ENCODE peak calls at places on chromosomes 12 and 14, in four cellular contexts. N, I, S and E are unnamed samples.

GRCh38 chr12:11408096-11408495 is 12.7 kb upstream of the PRB2 start:
- DNase-seq in N (no peak), I (no peak), S (no peak), E (no peak)

GRCh38 chr12:50505945-50506344 is 1.2 kb downstream of the DIP2B start:
- DNase-seq in N (no peak), I (no peak), S (no peak), E (no peak)

GRCh38 chr12:4978737-4979136 is 64.9 kb upstream of the KCNA5 start:
- DNase-seq in N (no peak), S (no peak), I (no peak), E (no peak)

GRCh38 chr12:108647199-108647935 is 13.7 kb upstream of the SELPLG start:
- DNase-seq in I (no peak), N (no peak), S (no peak), E (no peak)

GRCh38 chr12:124687695-124688301 is 120.4 kb upstream of the NCOR2 start:
- DNase-seq in N (no peak), S (no peak), I (no peak), E (no peak)

GRCh38 chr12:47602330-47602729 is 103.5 kb downstream of the RPAP3 start:
- DNase-seq in S (peak), N (no peak), I (no peak), E (no peak)

GRCh38 chr12:47729233-47729632 is 3.9 kb upstream of the ENDOU start:
- DNase-seq in S (peak), N (no peak), I (no peak), E (no peak)

GRCh38 chr14:90781344-90781761 is 34.9 kb downstream of the TTC7B start:
- DNase-seq in I (no peak), S (peak), N (no peak), E (no peak)

GRCh38 chr12:27424631-27425230 is 21.8 kb upstream of the SMCO2 start:
- DNase-seq in S (peak), I (peak), N (no peak), E (peak)

GRCh38 chr12:91496337-91496736 is 313.7 kb upstream of the DCN start:
- DNase-seq in S (no peak), N (no peak), I (no peak), E (no peak)

GRCh38 chr12:109580684-109581333 is 7.2 kb downstream of the MVK start:
- DNase-seq in N (no peak), S (no peak), I (no peak), E (no peak)

GRCh38 chr12:10737249-10737648 is 14.1 kb upstream of the YBX3 start:
- DNase-seq in S (no peak), N (no peak), I (no peak), E (no peak)

GRCh38 chr12:111984820-111985219 is 28.1 kb downstream of the TMEM116 start:
- DNase-seq in S (no peak), I (no peak), N (no peak), E (no peak)

GRCh38 chr12:92612611-92613010 is 90.2 kb upstream of the PLEKHG7 start:
- DNase-seq in I (no peak), N (no peak), S (no peak), E (no peak)

GRCh38 chr12:44930972-44931600 is 55.0 kb upstream of the NELL2 start:
- DNase-seq in N (peak), S (peak), I (peak), E (peak)

GRCh38 chr14:62062645-62063044 is 300.4 kb downstream of the SNAPC1 start:
- DNase-seq in S (no peak), I (no peak), N (no peak), E (no peak)

GRCh38 chr12:124501080-124501642 is 66.3 kb downstream of the NCOR2 start:
- DNase-seq in I (no peak), S (no peak), N (no peak), E (no peak)

GRCh38 chr14:102907303-102907844 is 15.1 kb upstream of the AMN start:
- DNase-seq in I (no peak), S (no peak), N (no peak), E (no peak)

GRCh38 chr14:97376310-97376709 is 579.1 kb downstream of the VRK1 start:
- DNase-seq in I (no peak), N (no peak), S (no peak), E (no peak)

GRCh38 chr12:102347761-102348160 is 132.6 kb downstream of the IGF1 start:
- DNase-seq in S (no peak), N (no peak), I (no peak), E (no peak)

GRCh38 chr14:36254020-36254614 is 66.3 kb downstream of the MBIP start:
- DNase-seq in I (peak), N (no peak), S (peak), E (no peak)

GRCh38 chr12:53726946-53727309 is 324 bp downstream of the CALCOCO1 start:
- DNase-seq in S (peak), N (peak), I (no peak), E (peak)

GRCh38 chr12:97552410-97553050 is 89.9 kb downstream of the RMST start:
- DNase-seq in S (no peak), N (no peak), I (no peak), E (no peak)

GRCh38 chr12:130677957-130678558 is 38.0 kb downstream of the RIMBP2 start:
- DNase-seq in I (no peak), S (no peak), N (no peak), E (no peak)

GRCh38 chr14:103361868-103362267 is 23.3 kb upstream of the MARK3 start:
- DNase-seq in S (peak), I (peak), N (no peak), E (peak)

GRCh38 chr12:1413930-1414329 is 180.5 kb downstream of the FBXL14 start:
- DNase-seq in N (no peak), I (no peak), S (no peak), E (no peak)

GRCh38 chr14:91732859-91733477 is 1.1 kb upstream of the CATSPERB start:
- DNase-seq in N (no peak), S (no peak), I (no peak), E (no peak)

GRCh38 chr12:132043216-132043615 is 93.5 kb downstream of the EP400 start:
- DNase-seq in N (no peak), I (no peak), S (no peak), E (no peak)

GRCh38 chr14:100706860-100707259 is 19.8 kb upstream of the DLK1 start:
- DNase-seq in I (no peak), N (no peak), S (no peak), E (no peak)

GRCh38 chr12:107400686-107401447 is 284.7 kb upstream of the PWP1 start:
- DNase-seq in S (peak), I (no peak), N (no peak), E (peak)

GRCh38 chr12:1567852-1568251 is 26.5 kb downstream of the FBXL14 start:
- DNase-seq in I (no peak), S (no peak), N (no peak), E (no peak)

GRCh38 chr12:69204191-69204590 is 35.2 kb upstream of the CPSF6 start:
- DNase-seq in N (no peak), S (no peak), I (no peak), E (no peak)

GRCh38 chr12:119627686-119628085 is 34.1 kb downstream of the TMEM233 start:
- DNase-seq in N (no peak), S (no peak), I (no peak), E (no peak)
- TF ChIP-seq CTCF in N (no peak), S (no peak), I (no peak), E (no peak)

DNA sequence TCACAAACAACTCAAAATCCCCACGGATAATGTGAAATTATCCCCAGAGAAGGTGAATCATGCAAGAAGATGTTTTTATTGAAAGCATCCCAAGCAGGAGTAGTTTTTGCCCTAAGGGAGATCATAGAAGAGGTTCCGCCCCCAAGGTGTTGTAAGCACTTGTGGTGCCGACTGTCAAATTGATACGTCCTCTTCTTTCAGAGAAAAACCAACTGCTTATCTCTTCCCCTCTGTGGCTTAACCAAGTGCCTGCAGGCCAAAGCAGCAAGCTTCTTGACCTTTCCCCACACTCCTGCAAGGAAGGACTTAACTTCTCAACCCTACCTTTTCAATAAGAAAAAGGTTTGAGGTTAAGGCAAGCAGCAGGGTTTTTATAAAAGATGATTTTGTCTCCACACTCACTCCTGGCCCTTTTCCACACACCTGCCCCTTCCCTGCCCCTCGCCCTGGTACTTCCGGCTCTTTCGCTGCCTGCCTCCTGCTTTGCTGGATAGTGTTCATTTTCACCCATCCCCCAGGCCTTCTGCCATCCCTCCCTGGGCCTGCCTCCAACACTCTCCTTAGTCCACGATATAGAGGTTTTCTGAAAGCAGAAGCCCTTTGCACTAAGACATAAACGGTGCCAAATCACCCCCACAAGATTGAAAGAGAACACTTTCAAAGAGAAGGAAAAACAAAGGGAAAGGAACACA is 114.5 kb downstream of the EGLN3 start:
- DNase-seq in N (peak), I (no peak), S (no peak), E (no peak)
- TF ChIP-seq MAZ in N (no peak), I (no peak), S (no peak), E (no peak)

DNA sequence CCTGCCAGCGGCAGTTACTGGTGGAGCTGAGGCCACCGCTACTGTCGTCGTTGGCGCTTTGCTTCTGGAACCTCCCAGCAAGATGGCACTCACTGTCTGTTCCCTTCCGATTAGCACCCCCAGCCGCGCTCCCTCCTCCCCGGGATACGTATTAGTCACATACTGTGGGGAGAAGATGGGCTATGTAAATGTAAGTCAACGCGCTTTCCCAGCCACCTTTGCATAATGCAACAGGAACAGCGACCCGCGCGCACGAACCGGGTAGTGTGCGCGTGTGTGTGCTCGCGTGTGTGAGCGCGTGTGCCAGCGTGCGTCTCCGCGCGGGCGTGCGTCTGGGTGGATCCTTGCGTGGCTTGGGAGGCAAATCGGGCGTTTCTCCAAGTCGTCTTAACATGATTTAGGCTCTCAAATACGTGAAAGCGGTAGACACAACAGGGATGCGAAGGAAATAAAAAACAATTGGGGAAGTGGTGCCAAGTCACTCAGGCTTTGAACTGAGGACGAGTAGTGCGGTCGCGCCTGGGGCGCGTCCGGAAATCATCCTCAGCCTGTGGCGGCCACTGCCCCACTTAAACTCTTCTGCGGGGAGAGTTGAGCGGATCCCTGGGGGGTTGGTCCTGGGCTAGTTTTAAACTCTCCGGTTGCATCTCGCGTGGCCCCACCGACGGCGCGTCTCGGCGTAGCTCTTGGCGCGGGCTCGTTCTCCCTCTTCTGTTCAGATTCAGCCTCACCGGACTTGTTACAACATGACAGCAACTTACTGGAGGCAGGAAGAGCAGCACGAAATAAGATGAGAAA is 1.8 kb downstream of the FLRT2 start:
- DNase-seq in N (no peak), I (no peak), S (peak), E (peak)
- TF ChIP-seq CTCF in N (no peak), I (peak), S (peak), E (peak)

DNA sequence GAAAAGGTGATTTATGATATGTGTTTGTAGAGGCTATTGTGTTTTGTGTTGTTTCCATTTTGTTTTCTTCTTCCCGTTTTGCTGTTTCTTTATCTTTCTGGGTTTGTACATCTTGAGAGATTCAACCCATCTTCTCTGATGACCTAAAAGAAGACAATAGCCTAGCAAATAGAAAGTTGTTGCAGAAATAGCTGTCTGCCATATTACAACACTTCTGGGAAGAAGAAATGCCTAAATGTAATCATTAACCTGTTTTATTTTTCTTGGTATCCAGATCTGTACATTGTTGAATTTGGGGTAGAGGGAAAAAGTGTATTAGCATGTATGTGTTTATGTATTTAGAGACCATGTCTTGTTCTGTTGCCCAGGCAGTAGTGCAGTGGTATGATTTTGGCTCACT is 50.3 kb downstream of the SPATS2 start:
- DNase-seq in N (no peak), S (no peak), I (no peak), E (no peak)
- TF ChIP-seq MAZ in N (no peak), S (no peak), I (no peak), E (no peak)

DNA sequence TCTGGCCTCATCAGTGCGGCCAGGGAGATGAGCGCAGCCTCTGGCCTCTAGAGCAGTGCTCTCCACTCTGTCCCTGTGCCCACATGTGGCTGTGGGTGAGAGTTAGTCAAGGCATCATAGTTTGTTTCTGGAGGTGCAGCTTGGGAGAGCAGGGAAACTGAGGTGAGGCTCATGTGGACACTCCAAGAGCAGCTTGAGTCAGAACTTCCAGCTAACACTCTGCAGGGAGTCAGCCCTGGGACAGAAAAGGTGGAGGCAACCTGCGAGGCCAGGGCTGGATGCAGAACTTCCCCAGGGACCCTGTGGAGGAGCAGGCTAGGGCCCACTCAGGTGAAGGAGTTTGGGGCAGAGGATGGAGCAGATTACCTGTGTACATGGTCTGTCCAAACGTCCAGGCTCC is 10.8 kb downstream of the ISCA2 start:
- DNase-seq in I (no peak), N (no peak), S (no peak), E (no peak)
- TF ChIP-seq CTCF in I (no peak), N (no peak), S (no peak), E (no peak)

DNA sequence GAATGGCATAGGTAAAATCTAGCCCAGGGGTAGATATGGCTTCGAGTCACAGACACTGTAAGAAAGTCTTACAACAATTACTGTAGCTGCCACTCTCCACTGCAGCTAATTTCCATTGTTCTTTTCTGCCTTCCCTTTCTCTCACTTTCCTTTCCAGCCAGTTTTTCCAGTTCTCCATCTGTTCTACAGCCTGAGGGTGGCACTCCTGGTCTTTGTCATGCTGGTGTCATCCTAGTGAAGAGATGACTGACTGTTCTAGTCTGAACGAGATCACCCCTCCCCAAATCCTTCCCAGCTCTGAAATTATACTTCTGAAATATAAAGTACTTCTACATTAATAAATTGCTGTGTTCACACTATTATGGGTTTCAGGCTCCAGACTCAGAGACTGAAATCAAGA is 74.2 kb upstream of the CSRP2 start:
- DNase-seq in N (no peak), S (no peak), I (no peak), E (no peak)
- TF ChIP-seq MAZ in N (no peak), S (no peak), I (no peak), E (no peak)

GRCh38 chr14:60332046-60332399 is 83.0 kb downstream of the PPM1A start:
- DNase-seq in N (no peak), S (no peak), I (no peak), E (no peak)
- TF ChIP-seq CTCF in N (no peak), S (no peak), I (no peak), E (no peak)

GRCh38 chr12:57761391-57761998 is 5.4 kb downstream of the CYP27B1 start:
- DNase-seq in N (no peak), I (no peak), S (no peak), E (no peak)

GRCh38 chr12:57760347-57760982 is 5.6 kb downstream of the MARCHF9 start:
- DNase-seq in S (no peak), N (no peak), I (no peak), E (no peak)

GRCh38 chr12:57758566-57759359 is 3.9 kb downstream of the MARCHF9 start:
- DNase-seq in N (no peak), S (no peak), I (no peak), E (no peak)

GRCh38 chr12:57757771-57758170 is 2.9 kb downstream of the MARCHF9 start:
- DNase-seq in S (no peak), N (no peak), I (no peak), E (no peak)

DNA sequence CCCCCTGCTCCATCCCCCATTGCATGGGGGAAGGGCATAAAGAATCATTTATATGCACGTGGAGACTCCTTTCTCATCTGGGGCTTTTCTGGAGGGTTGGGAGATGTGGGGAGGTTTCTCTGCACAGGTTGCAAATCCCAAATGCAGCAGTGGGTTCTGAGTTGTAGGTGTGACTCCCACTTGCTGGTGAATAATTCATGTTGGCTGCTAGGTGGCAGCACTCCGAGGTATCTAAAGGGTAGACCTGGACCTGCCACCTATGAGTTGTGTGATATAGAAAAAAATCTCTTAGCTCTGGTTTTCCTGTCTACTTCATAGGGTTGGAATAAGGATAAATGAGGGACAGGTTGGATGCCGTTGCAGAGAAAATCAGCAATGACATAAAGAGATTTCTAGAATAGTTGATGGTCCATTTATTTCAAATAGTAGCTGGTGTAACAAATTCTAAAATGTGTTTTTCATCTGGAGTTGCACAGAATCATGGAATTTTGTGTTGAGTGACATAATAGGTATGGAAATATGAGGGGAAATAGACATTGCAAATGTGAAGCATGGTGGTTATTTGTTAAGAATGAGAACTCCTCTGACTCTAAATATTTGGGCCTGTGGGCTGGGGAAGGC is 4.6 kb downstream of the MARCHF9 start:
- DNase-seq in I (peak), S (no peak), N (no peak), E (peak)
- TF ChIP-seq MAZ in I (no peak), S (no peak), N (no peak), E (no peak)

GRCh38 chr14:85529803-85530574 is at the start of gene FLRT2:
- DNase-seq in I (no peak), S (peak), N (no peak), E (peak)

GRCh38 chr14:85528080-85528881 is 1.7 kb upstream of the FLRT2 start:
- DNase-seq in N (no peak), I (peak), S (peak), E (peak)

GRCh38 chr14:85530626-85531025 is 682 bp downstream of the FLRT2 start:
- DNase-seq in N (no peak), S (no peak), I (no peak), E (no peak)

GRCh38 chr14:85527458-85527857 is 2.5 kb upstream of the FLRT2 start:
- DNase-seq in N (no peak), I (no peak), S (no peak), E (no peak)

DNA sequence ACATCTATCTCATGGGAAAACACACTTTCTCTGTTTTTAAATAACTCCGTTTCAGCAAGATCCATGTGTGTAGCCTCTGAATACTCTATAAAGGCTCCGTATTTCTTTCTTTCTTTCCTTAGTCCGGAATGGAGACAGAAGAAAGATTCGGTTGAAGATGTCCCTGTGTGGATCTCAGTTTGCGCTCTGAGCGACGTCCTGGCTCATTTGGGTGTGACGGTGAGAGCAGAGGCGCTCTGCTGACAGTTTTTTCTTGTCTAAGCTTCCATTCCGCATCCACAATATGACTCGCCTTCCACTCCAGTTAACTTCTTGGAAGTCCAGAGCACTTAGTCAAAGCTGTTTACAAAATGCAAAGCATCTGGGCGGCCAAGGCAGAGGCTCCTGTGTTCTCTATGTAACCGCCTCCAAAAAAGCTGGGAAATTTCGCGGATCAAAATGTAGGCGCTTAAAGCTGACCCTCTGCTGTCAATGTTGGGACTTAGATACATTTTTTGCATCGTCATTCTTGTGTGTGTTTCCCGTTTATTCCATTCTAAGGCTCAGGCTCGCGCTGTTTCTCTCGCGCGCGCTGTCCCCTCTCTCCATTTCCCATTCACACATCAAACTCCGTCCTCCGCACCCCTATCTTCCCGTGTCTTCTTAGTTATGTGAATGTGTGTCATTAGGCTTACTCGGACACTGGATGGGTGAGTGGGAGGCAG is 910 bp upstream of the FLRT2 start:
- DNase-seq in N (no peak), I (no peak), S (peak), E (no peak)
- TF ChIP-seq CTCF in N (no peak), I (no peak), S (no peak), E (no peak)